ENCODE peak calls at places on chromosomes 1 and 21, in eight cellular contexts. H, B, M, Z, G, O, U and Y are unnamed samples.

GRCh38 chr21:30831194-30831765 is 1.7 kb upstream of the KRTAP7-1 start:
- DNase-seq in G (no peak), M (peak; percentile 5), B (no peak), O (no peak), U (no peak), H (no peak), Z (peak; percentile 65), Y (no peak)

GRCh38 chr1:15958111-15958510 is 17.8 kb downstream of the ZBTB17 start:
- DNase-seq in U (no peak), Z (no peak), H (no peak), O (no peak), M (peak; percentile 61), B (no peak), G (no peak), Y (no peak)

GRCh38 chr1:23452011-23452411 is 27.5 kb upstream of the TCEA3 start:
- DNase-seq in G (peak; percentile 89), M (no peak), U (peak; percentile 97), Z (peak; percentile 16), O (peak; percentile 56), B (peak; percentile 83), H (no peak), Y (no peak)

GRCh38 chr1:55280731-55281130 is 65.6 kb upstream of the USP24 start:
- DNase-seq in G (no peak), U (no peak), H (no peak), Z (no peak), O (no peak), M (peak; percentile 13), B (no peak), Y (no peak)

GRCh38 chr1:203621559-203622130 is 5.0 kb upstream of the ATP2B4 start:
- DNase-seq in O (no peak), G (no peak), M (no peak), H (no peak), B (no peak), Z (peak; percentile 47), U (no peak), Y (no peak)

GRCh38 chr21:38813554-38813953 is 7.8 kb downstream of the ETS2 start:
- DNase-seq in G (no peak), B (no peak), Z (no peak), U (no peak), M (no peak), H (no peak), O (no peak), Y (no peak)

GRCh38 chr1:89615676-89616598 is 17.0 kb upstream of the LRRC8C start:
- DNase-seq in M (no peak), O (no peak), G (peak; percentile 53), U (no peak), B (no peak), H (peak; percentile 46), Z (no peak), Y (no peak)

GRCh38 chr1:206887701-206888100 is 9.5 kb upstream of the IL24 start:
- DNase-seq in Z (no peak), H (no peak), M (peak; percentile 32), U (no peak), B (no peak), G (no peak), O (no peak), Y (no peak)

GRCh38 chr1:218804014-218804785 is 369.5 kb upstream of the LYPLAL1 start:
- DNase-seq in O (no peak), G (no peak), U (no peak), Z (no peak), H (no peak), B (no peak), M (peak; percentile 33), Y (no peak)

GRCh38 chr1:247378334-247379073 is 37.5 kb upstream of the NLRP3 start:
- DNase-seq in M (no peak), Z (no peak), H (no peak), U (no peak), G (no peak), B (no peak), O (no peak), Y (no peak)